ENCODE peak calls at places on chromosomes 6 and 20, in five cellular contexts. One of them, this sample, is unnamed.

GRCh38 chr6:31702421-31702818 is 704 bp downstream of the ABHD16A start:
- DNase-seq in ovary: no peak
- DNase-seq in KG1: no peak
- DNase-seq in GF-D8: no peak
- DNase-seq in HFF-Myc: no peak
- DNase-seq in this sample: peak; percentile 70

GRCh38 chr6:124200661-124201060 is 397.0 kb downstream of the NKAIN2 start:
- DNase-seq in GF-D8: no peak
- DNase-seq in ovary: no peak
- DNase-seq in HFF-Myc: no peak
- DNase-seq in KG1: no peak
- DNase-seq in this sample: no peak

GRCh38 chr20:30985386-30985785 is 272.1 kb upstream of the DEFB115 start:
- DNase-seq in KG1: no peak
- DNase-seq in GF-D8: no peak
- DNase-seq in HFF-Myc: no peak
- DNase-seq in ovary: no peak
- DNase-seq in this sample: no peak

GRCh38 chr6:16727996-16728395 is 33.3 kb downstream of the ATXN1 start:
- DNase-seq in GF-D8: peak; percentile 88
- DNase-seq in KG1: no peak
- DNase-seq in ovary: no peak
- DNase-seq in HFF-Myc: no peak
- DNase-seq in this sample: peak; percentile 93

GRCh38 chr20:62649140-62649539 is 6.8 kb downstream of the SLCO4A1 start:
- DNase-seq in HFF-Myc: no peak
- DNase-seq in GF-D8: no peak
- DNase-seq in ovary: no peak
- DNase-seq in KG1: no peak
- DNase-seq in this sample: no peak

GRCh38 chr6:71203211-71203610 is 85.4 kb upstream of the OGFRL1 start:
- DNase-seq in ovary: no peak
- DNase-seq in HFF-Myc: no peak
- DNase-seq in KG1: no peak
- DNase-seq in GF-D8: no peak
- DNase-seq in this sample: no peak

GRCh38 chr6:80605165-80605989 is 498.9 kb downstream of the BCKDHB start:
- DNase-seq in GF-D8: no peak
- DNase-seq in ovary: no peak
- DNase-seq in KG1: peak; percentile 2
- DNase-seq in HFF-Myc: peak; percentile 39
- DNase-seq in this sample: peak; percentile 59

GRCh38 chr6:119333707-119334295 is 15.8 kb downstream of the MAN1A1 start:
- DNase-seq in KG1: no peak
- DNase-seq in HFF-Myc: no peak
- DNase-seq in ovary: no peak
- DNase-seq in GF-D8: no peak
- DNase-seq in this sample: no peak

GRCh38 chr6:474454-475185 is 83.1 kb downstream of the IRF4 start:
- DNase-seq in ovary: no peak
- DNase-seq in KG1: peak; percentile 33
- DNase-seq in GF-D8: no peak
- DNase-seq in HFF-Myc: no peak
- DNase-seq in this sample: peak; percentile 70

GRCh38 chr6:125524356-125524755 is 222.6 kb upstream of the HDDC2 start:
- DNase-seq in ovary: no peak
- DNase-seq in HFF-Myc: no peak
- DNase-seq in GF-D8: no peak
- DNase-seq in KG1: no peak
- DNase-seq in this sample: no peak

GRCh38 chr6:74087898-74088297 is 391.9 kb downstream of the CD109 start:
- DNase-seq in ovary: no peak
- DNase-seq in KG1: no peak
- DNase-seq in HFF-Myc: no peak
- DNase-seq in GF-D8: no peak
- DNase-seq in this sample: peak; percentile 3

GRCh38 chr20:25049261-25050060 is 8.5 kb downstream of the ACSS1 start:
- DNase-seq in KG1: no peak
- DNase-seq in GF-D8: no peak
- DNase-seq in HFF-Myc: no peak
- DNase-seq in ovary: peak; percentile 11
- DNase-seq in this sample: no peak

GRCh38 chr6:40882321-40882720 is 156.7 kb downstream of the UNC5CL start:
- DNase-seq in GF-D8: no peak
- DNase-seq in HFF-Myc: no peak
- DNase-seq in ovary: no peak
- DNase-seq in KG1: no peak
- DNase-seq in this sample: no peak

GRCh38 chr20:45343867-45344721 is 4.1 kb downstream of the SDC4 start:
- DNase-seq in KG1: no peak
- DNase-seq in GF-D8: no peak
- DNase-seq in HFF-Myc: peak; percentile 87
- DNase-seq in ovary: peak; percentile 65
- DNase-seq in this sample: peak; percentile 70

GRCh38 chr6:20433321-20433720 is 31.6 kb downstream of the E2F3 start:
- DNase-seq in GF-D8: no peak
- DNase-seq in HFF-Myc: no peak
- DNase-seq in ovary: no peak
- DNase-seq in KG1: no peak
- DNase-seq in this sample: no peak

GRCh38 chr20:38875170-38875993 is 50.8 kb upstream of the FAM83D start:
- DNase-seq in HFF-Myc: no peak
- DNase-seq in KG1: peak; percentile 18
- DNase-seq in GF-D8: no peak
- DNase-seq in ovary: no peak
- DNase-seq in this sample: no peak

GRCh38 chr6:132967871-132968270 is 153.5 kb downstream of the RPS12 start:
- DNase-seq in GF-D8: no peak
- DNase-seq in ovary: no peak
- DNase-seq in HFF-Myc: no peak
- DNase-seq in KG1: no peak
- DNase-seq in this sample: no peak

GRCh38 chr6:19849736-19850135 is 12.6 kb downstream of the ID4 start:
- DNase-seq in GF-D8: no peak
- DNase-seq in KG1: no peak
- DNase-seq in HFF-Myc: no peak
- DNase-seq in ovary: no peak
- DNase-seq in this sample: no peak

GRCh38 chr20:45998761-45999160 is 9.9 kb upstream of the MMP9 start:
- DNase-seq in HFF-Myc: no peak
- DNase-seq in GF-D8: no peak
- DNase-seq in ovary: no peak
- DNase-seq in KG1: peak; percentile 13
- DNase-seq in this sample: peak; percentile 75

GRCh38 chr6:119594907-119595306 is 245.3 kb upstream of the MAN1A1 start:
- DNase-seq in KG1: no peak
- DNase-seq in ovary: no peak
- DNase-seq in HFF-Myc: no peak
- DNase-seq in GF-D8: no peak
- DNase-seq in this sample: no peak

GRCh38 chr20:58004146-58004545 is 224.3 kb downstream of the ANKRD60 start:
- DNase-seq in GF-D8: no peak
- DNase-seq in ovary: no peak
- DNase-seq in HFF-Myc: no peak
- DNase-seq in KG1: no peak
- DNase-seq in this sample: no peak

GRCh38 chr6:136254851-136255466 is 4.8 kb upstream of the MTFR2 start:
- DNase-seq in KG1: no peak
- DNase-seq in GF-D8: no peak
- DNase-seq in HFF-Myc: no peak
- DNase-seq in ovary: no peak
- DNase-seq in this sample: peak; percentile 28

GRCh38 chr6:52546678-52547077 is 30.2 kb downstream of the TRAM2 start:
- DNase-seq in HFF-Myc: no peak
- DNase-seq in KG1: no peak
- DNase-seq in GF-D8: no peak
- DNase-seq in ovary: no peak
- DNase-seq in this sample: no peak